ENCODE peak calls at places on chromosomes 4 and X, in five cellular contexts. B is right atrium auricular region, H is esophagus squamous epithelium, U is suprapubic skin, I is upper lobe of left lung. P is an unnamed sample.

GRCh38 chr4:37890501-37891220 is at the start of gene TBC1D1:
- DNase-seq in B (peak), U (peak), H (peak), I (peak), P (peak)

GRCh38 chr4:184475096-184475461 is 729 bp upstream of the IRF2 start:
- DNase-seq in U (peak), H (peak), I (peak), B (peak), P (no peak)

GRCh38 chrX:132592880-132593279 is 104.0 kb upstream of the MBNL3 start:
- DNase-seq in U (no peak), I (no peak), B (no peak), H (no peak), P (no peak)

GRCh38 chr4:8856835-8857590 is 14.6 kb downstream of the HMX1 start:
- DNase-seq in U (no peak), B (no peak), I (no peak), H (no peak), P (no peak)

GRCh38 chr4:72295966-72296557 is 264.3 kb downstream of the NPFFR2 start:
- DNase-seq in I (no peak), B (no peak), U (no peak), H (no peak), P (no peak)

GRCh38 chrX:2572740-2573139 is 72.0 kb upstream of the DHRSX start:
- DNase-seq in U (no peak), B (no peak), H (no peak), I (no peak), P (no peak)

GRCh38 chr4:6231663-6232165 is 31.4 kb upstream of the JAKMIP1 start:
- DNase-seq in I (no peak), U (peak), B (no peak), H (no peak), P (peak)

GRCh38 chr4:169225812-169226211 is 44.9 kb downstream of the SH3RF1 start:
- DNase-seq in H (no peak), B (no peak), U (no peak), I (no peak), P (no peak)

GRCh38 chrX:30561191-30561590 is 16.4 kb downstream of the TASL start:
- DNase-seq in H (no peak), U (no peak), I (no peak), B (no peak), P (no peak)

GRCh38 chrX:39262641-39263040 is 461.4 kb downstream of the MID1IP1 start:
- DNase-seq in B (no peak), I (no peak), U (no peak), H (no peak), P (no peak)

GRCh38 chrX:150942958-150943594 is 40.1 kb upstream of the HMGB3 start:
- DNase-seq in U (no peak), B (no peak), I (no peak), H (no peak), P (no peak)

GRCh38 chrX:11484290-11484689 is 181.4 kb downstream of the ARHGAP6 start:
- DNase-seq in B (no peak), I (no peak), U (no peak), H (no peak), P (no peak)
- TF ChIP-seq CTCF in B (no peak), I (no peak), U (no peak), H (no peak), P (no peak)

DNA sequence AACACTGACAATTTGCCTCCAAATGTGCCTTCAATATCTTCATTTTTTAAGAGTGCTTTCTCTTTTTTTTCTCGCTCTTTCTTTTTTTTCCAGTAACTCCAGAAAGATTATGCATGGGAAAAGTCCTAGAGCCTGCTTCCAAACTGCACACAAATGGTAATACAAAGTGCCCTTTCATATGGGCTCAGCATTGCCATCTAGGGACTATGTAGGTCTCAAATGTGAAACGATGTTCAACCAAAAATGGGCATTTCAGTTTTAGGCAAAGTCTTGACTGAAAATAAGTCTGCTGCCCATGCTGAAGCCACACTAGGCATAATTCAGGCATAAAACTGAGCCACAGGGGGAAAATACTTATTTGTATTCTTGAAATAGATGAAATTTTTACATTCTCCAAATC is 65.6 kb downstream of the SYNPO2 start:
- DNase-seq in I (no peak), H (no peak), U (no peak), B (no peak), P (no peak)
- TF ChIP-seq CTCF in I (no peak), H (peak), U (no peak), B (no peak), P (peak)

GRCh38 chr4:1364748-1365147 is 17.7 kb downstream of the UVSSA start:
- DNase-seq in U (no peak), B (no peak), I (no peak), H (no peak), P (no peak)

GRCh38 chr4:1367230-1367935 is 20.4 kb downstream of the UVSSA start:
- DNase-seq in B (no peak), U (peak), I (no peak), H (no peak), P (no peak)

GRCh38 chr4:1366371-1367229 is 19.6 kb downstream of the UVSSA start:
- DNase-seq in U (no peak), I (no peak), B (no peak), H (no peak), P (no peak)

GRCh38 chr4:1364217-1364616 is 17.2 kb downstream of the UVSSA start:
- DNase-seq in I (no peak), U (no peak), H (no peak), B (no peak), P (no peak)

GRCh38 chr4:1365271-1366178 is 18.5 kb downstream of the UVSSA start:
- DNase-seq in U (no peak), B (no peak), H (no peak), I (peak), P (no peak)
- TF ChIP-seq CTCF in U (no peak), B (no peak), H (no peak), I (no peak), P (no peak)

GRCh38 chrX:37993857-37994619 is 12.3 kb upstream of the SYTL5 start:
- DNase-seq in H (no peak), U (no peak), B (no peak), I (peak), P (no peak)
- TF ChIP-seq CTCF in H (no peak), U (no peak), B (no peak), I (no peak), P (no peak)

GRCh38 chr4:18366762-18367358 is 345.3 kb upstream of the LCORL start:
- DNase-seq in U (no peak), B (no peak), H (no peak), I (no peak), P (no peak)
- TF ChIP-seq CTCF in U (no peak), B (no peak), H (peak), I (peak), P (peak)

GRCh38 chr4:47836655-47837581 is 949 bp downstream of the CORIN start:
- DNase-seq in I (peak), B (peak), U (peak), H (peak), P (peak)

GRCh38 chr4:47838445-47838844 is 578 bp upstream of the CORIN start:
- DNase-seq in H (no peak), B (no peak), U (no peak), I (no peak), P (no peak)

GRCh38 chr4:47840291-47840690 is 2.4 kb upstream of the CORIN start:
- DNase-seq in U (no peak), I (no peak), H (no peak), B (no peak), P (no peak)

GRCh38 chr4:47837582-47838294 is at the start of gene CORIN:
- DNase-seq in U (peak), H (no peak), B (no peak), I (no peak), P (no peak)

GRCh38 chr4:47839259-47839658 is 1.4 kb upstream of the CORIN start:
- DNase-seq in I (no peak), B (peak), H (no peak), U (peak), P (no peak)
- TF ChIP-seq CTCF in I (no peak), B (peak), H (peak), U (no peak), P (peak)

DNA sequence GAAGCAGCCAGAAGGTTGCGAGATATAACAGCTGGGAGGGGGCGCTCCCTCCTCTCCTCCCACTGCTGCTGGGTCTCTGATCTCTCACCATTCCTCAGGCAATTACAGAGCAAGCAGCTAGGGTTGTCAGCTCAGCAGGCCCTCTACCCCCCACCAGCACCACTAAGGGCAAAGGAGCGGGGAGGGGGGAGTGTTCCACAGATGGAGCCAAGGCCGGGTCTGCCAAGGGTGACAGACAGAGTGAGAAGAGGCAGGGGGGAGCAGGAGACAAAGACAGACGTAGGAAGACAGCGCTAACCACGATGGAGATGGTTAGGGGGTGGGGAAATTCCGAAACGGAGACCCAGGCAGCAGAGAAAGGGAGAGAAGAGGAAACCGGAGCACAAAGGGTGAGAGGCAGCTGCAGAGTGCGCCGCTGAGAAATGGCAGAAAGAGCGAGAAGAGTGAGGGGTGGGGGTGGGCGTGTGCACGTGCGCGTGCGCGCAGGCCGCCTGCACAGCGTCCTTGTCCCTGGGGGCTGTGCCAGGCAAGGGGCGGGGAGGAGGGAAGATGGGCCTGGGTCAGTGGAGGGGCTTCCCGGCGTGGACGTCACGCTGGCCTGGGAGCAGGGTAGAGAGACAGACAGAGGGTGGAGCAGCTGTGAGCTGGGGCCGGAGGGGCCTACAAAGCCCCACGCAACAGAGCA is 6.9 kb downstream of the L1CAM start:
- DNase-seq in I (no peak), U (no peak), H (no peak), B (no peak), P (no peak)
- TF ChIP-seq CTCF in I (no peak), U (no peak), H (no peak), B (no peak), P (no peak)

GRCh38 chr4:98506462-98507132 is 151.8 kb downstream of the TSPAN5 start:
- DNase-seq in H (no peak), B (no peak), U (no peak), I (no peak), P (no peak)
- TF ChIP-seq CTCF in H (no peak), B (no peak), U (no peak), I (no peak), P (peak)

GRCh38 chrX:40663078-40663740 is 15.8 kb upstream of the CXorf38 start:
- DNase-seq in H (no peak), U (no peak), B (no peak), I (no peak), P (no peak)

GRCh38 chrX:40661489-40661888 is 14.1 kb upstream of the CXorf38 start:
- DNase-seq in I (no peak), B (no peak), H (no peak), U (no peak), P (no peak)

GRCh38 chrX:40660381-40660780 is 13.0 kb upstream of the CXorf38 start:
- DNase-seq in B (no peak), H (no peak), U (no peak), I (no peak), P (no peak)

DNA sequence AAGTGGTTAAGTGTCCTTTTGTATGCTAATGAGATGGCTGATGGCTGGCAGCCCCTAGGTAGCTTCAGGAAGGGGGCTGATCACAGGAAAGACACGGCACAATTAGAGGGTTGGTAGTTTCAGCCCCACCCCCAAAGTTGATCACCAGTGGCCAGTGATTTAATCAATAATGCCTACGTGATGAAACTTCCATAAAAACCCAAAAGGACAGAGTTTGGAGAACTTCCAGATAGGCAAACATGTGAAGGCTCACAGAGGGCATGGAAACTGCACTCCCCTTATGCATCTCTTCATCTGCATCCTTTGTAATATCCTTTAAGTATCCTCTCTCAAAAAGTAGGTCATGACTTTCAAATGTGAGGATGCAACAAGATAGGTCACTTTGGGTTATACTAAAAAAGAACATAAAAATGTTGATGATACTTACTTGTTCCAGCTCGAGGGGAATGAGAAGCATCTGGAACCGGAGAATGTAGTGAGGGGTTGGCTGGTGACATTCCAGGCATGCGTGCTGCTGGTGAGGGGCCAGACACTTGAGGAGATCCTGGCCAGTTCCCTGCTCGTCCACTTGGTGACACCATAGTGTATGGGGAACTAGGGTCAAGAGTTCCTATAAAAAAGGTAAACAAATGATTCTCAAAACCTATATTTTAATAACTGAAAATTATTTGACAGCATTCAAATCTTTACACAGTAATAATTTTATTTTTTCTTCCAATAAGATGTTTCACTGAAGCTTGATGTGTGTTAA is 16.7 kb upstream of the CXorf38 start:
- DNase-seq in I (no peak), H (no peak), B (no peak), U (no peak), P (no peak)
- TF ChIP-seq CTCF in I (no peak), H (no peak), B (no peak), U (no peak), P (peak)

GRCh38 chr4:77438549-77438948 is 167.1 kb upstream of the CXCL13 start:
- DNase-seq in U (no peak), B (no peak), I (no peak), H (no peak), P (no peak)
- TF ChIP-seq CTCF in U (no peak), B (no peak), I (no peak), H (no peak), P (no peak)

P was measured in osteocyte.